ENCODE peak calls at places on chromosomes 3 and 15, in ten cellular contexts. One of them, this sample, is unnamed.

GRCh38 chr15:73926191-73927002 is at the start of gene LOXL1:
- DNase-seq in T-helper 1 cell: no peak
- DNase-seq in myocyte: peak
- DNase-seq in HS-5: peak
- DNase-seq in mammary epithelial cell: peak
- DNase-seq in stimulated activated CD4-positive, alpha-beta T cell treated with anti-CD3 and anti-CD28 coated beads, Interleukin-4, amount 100 ng/mL, for 1 hour: no peak
- DNase-seq in sciatic nerve: peak
- DNase-seq in NAMALWA: no peak
- DNase-seq in RCC 7860: peak
- DNase-seq in HuH-7: peak
- DNase-seq in this sample: peak

GRCh38 chr15:86892774-86893449 is 813.2 kb downstream of the AGBL1 start:
- DNase-seq in HuH-7: no peak
- DNase-seq in NAMALWA: no peak
- DNase-seq in sciatic nerve: no peak
- DNase-seq in stimulated activated CD4-positive, alpha-beta T cell treated with anti-CD3 and anti-CD28 coated beads, Interleukin-4, amount 100 ng/mL, for 1 hour: no peak
- DNase-seq in mammary epithelial cell: peak
- DNase-seq in HS-5: no peak
- DNase-seq in T-helper 1 cell: no peak
- DNase-seq in myocyte: peak
- DNase-seq in RCC 7860: peak
- DNase-seq in this sample: peak

GRCh38 chr3:30750967-30751366 is 143.5 kb downstream of the GADL1 start:
- DNase-seq in HS-5: no peak
- DNase-seq in stimulated activated CD4-positive, alpha-beta T cell treated with anti-CD3 and anti-CD28 coated beads, Interleukin-4, amount 100 ng/mL, for 1 hour: no peak
- DNase-seq in mammary epithelial cell: no peak
- DNase-seq in RCC 7860: no peak
- DNase-seq in HuH-7: no peak
- DNase-seq in myocyte: peak
- DNase-seq in T-helper 1 cell: no peak
- DNase-seq in NAMALWA: peak
- DNase-seq in sciatic nerve: no peak
- DNase-seq in this sample: no peak

GRCh38 chr3:128011140-128011539 is 41.1 kb upstream of the SEC61A1 start:
- DNase-seq in HuH-7: peak
- DNase-seq in sciatic nerve: no peak
- DNase-seq in HS-5: no peak
- DNase-seq in RCC 7860: no peak
- DNase-seq in NAMALWA: peak
- DNase-seq in myocyte: peak
- DNase-seq in T-helper 1 cell: no peak
- DNase-seq in mammary epithelial cell: peak
- DNase-seq in stimulated activated CD4-positive, alpha-beta T cell treated with anti-CD3 and anti-CD28 coated beads, Interleukin-4, amount 100 ng/mL, for 1 hour: peak
- DNase-seq in this sample: peak

GRCh38 chr3:179772297-179772696 is 119.5 kb downstream of the USP13 start:
- DNase-seq in T-helper 1 cell: no peak
- DNase-seq in myocyte: no peak
- DNase-seq in HS-5: no peak
- DNase-seq in sciatic nerve: no peak
- DNase-seq in RCC 7860: no peak
- DNase-seq in NAMALWA: no peak
- DNase-seq in mammary epithelial cell: no peak
- DNase-seq in HuH-7: no peak
- DNase-seq in stimulated activated CD4-positive, alpha-beta T cell treated with anti-CD3 and anti-CD28 coated beads, Interleukin-4, amount 100 ng/mL, for 1 hour: no peak
- DNase-seq in this sample: no peak

GRCh38 chr3:87793322-87793877 is 265.4 kb downstream of the CGGBP1 start:
- DNase-seq in HS-5: no peak
- DNase-seq in RCC 7860: no peak
- DNase-seq in sciatic nerve: no peak
- DNase-seq in T-helper 1 cell: no peak
- DNase-seq in myocyte: no peak
- DNase-seq in HuH-7: no peak
- DNase-seq in mammary epithelial cell: no peak
- DNase-seq in stimulated activated CD4-positive, alpha-beta T cell treated with anti-CD3 and anti-CD28 coated beads, Interleukin-4, amount 100 ng/mL, for 1 hour: no peak
- DNase-seq in NAMALWA: no peak
- DNase-seq in this sample: no peak

GRCh38 chr3:114389156-114389555 is 95.3 kb downstream of the TIGIT start:
- DNase-seq in T-helper 1 cell: peak
- DNase-seq in NAMALWA: no peak
- DNase-seq in HuH-7: no peak
- DNase-seq in stimulated activated CD4-positive, alpha-beta T cell treated with anti-CD3 and anti-CD28 coated beads, Interleukin-4, amount 100 ng/mL, for 1 hour: no peak
- DNase-seq in mammary epithelial cell: no peak
- DNase-seq in HS-5: no peak
- DNase-seq in sciatic nerve: no peak
- DNase-seq in RCC 7860: no peak
- DNase-seq in myocyte: no peak
- DNase-seq in this sample: no peak

GRCh38 chr15:89115547-89115946 is 27.3 kb downstream of the ABHD2 start:
- DNase-seq in mammary epithelial cell: no peak
- DNase-seq in HS-5: no peak
- DNase-seq in sciatic nerve: no peak
- DNase-seq in HuH-7: no peak
- DNase-seq in T-helper 1 cell: no peak
- DNase-seq in stimulated activated CD4-positive, alpha-beta T cell treated with anti-CD3 and anti-CD28 coated beads, Interleukin-4, amount 100 ng/mL, for 1 hour: no peak
- DNase-seq in myocyte: no peak
- DNase-seq in NAMALWA: no peak
- DNase-seq in RCC 7860: no peak
- DNase-seq in this sample: no peak

This sample was measured in AG10803.